ENCODE peak calls at places on chromosomes 13 and 19, in nine cellular contexts. E, O, V, K, W, A, B, N and X are unnamed samples.

GRCh38 chr19:10935371-10936059 is 6.9 kb downstream of the TIMM29 start:
- DNase-seq in B (no peak), O (no peak), W (no peak), E (no peak), N (no peak), A (no peak), V (no peak), K (no peak), X (no peak)

GRCh38 chr13:83498486-83499190 is 383.6 kb downstream of the SLITRK1 start:
- DNase-seq in N (no peak), W (no peak), K (no peak), O (peak), B (no peak), E (no peak), A (peak), V (peak), X (no peak)

GRCh38 chr13:28707629-28708427 is 10.9 kb downstream of the SLC46A3 start:
- DNase-seq in W (no peak), N (peak), B (no peak), E (no peak), O (no peak), V (peak), K (no peak), A (peak), X (no peak)

GRCh38 chr13:23558675-23559536 is 11.3 kb upstream of the TNFRSF19 start:
- DNase-seq in N (peak), W (peak), A (peak), V (peak), B (no peak), K (no peak), O (peak), E (peak), X (no peak)

GRCh38 chr19:45613926-45614725 is 12.1 kb upstream of the GPR4 start:
- DNase-seq in W (peak), A (peak), B (peak), N (peak), V (peak), O (peak), K (no peak), E (no peak), X (no peak)

GRCh38 chr19:4095488-4095844 is 28.5 kb downstream of the MAP2K2 start:
- DNase-seq in B (no peak), V (no peak), O (no peak), W (no peak), K (no peak), N (no peak), E (no peak), A (no peak), X (no peak)

GRCh38 chr19:2761309-2761677 is 21.5 kb upstream of the SLC39A3 start:
- DNase-seq in O (no peak), B (no peak), V (no peak), K (no peak), E (peak), W (no peak), A (no peak), N (no peak), X (no peak)

GRCh38 chr19:57249329-57249728 is 8.9 kb downstream of the ZNF805 start:
- DNase-seq in W (no peak), V (no peak), A (no peak), K (no peak), O (no peak), N (no peak), B (no peak), E (no peak), X (no peak)

GRCh38 chr19:6828698-6829633 is 56.5 kb downstream of the VAV1 start:
- DNase-seq in E (no peak), N (no peak), V (no peak), K (no peak), A (peak), W (no peak), B (peak), O (peak), X (peak)

GRCh38 chr13:91722267-91722884 is 324.0 kb downstream of the GPC5 start:
- DNase-seq in E (no peak), W (no peak), O (peak), N (no peak), K (peak), A (peak), B (no peak), V (peak), X (no peak)

GRCh38 chr19:39362682-39363657 is 20.7 kb downstream of the SAMD4B start:
- DNase-seq in W (no peak), N (peak), B (no peak), K (no peak), E (no peak), O (no peak), V (peak), A (peak), X (no peak)

GRCh38 chr13:67283602-67284001 is 53.5 kb upstream of the PCDH9 start:
- DNase-seq in E (no peak), K (no peak), B (no peak), W (peak), V (no peak), A (peak), O (peak), N (no peak), X (no peak)

GRCh38 chr13:105327727-105328126 is 1207.7 kb downstream of the EFNB2 start:
- DNase-seq in B (no peak), O (no peak), A (peak), W (no peak), E (no peak), N (no peak), K (no peak), V (no peak), X (no peak)

GRCh38 chr19:1104452-1105216 is 840 bp downstream of the GPX4 start:
- DNase-seq in N (peak), K (peak), A (peak), W (peak), O (peak), E (peak), V (peak), B (peak), X (peak)

GRCh38 chr19:11227201-11227886 is 12.1 kb upstream of the ANGPTL8 start:
- DNase-seq in N (no peak), E (no peak), W (no peak), A (no peak), B (no peak), K (no peak), V (no peak), O (peak), X (no peak)

GRCh38 chr19:6709549-6709948 is 10.9 kb downstream of the C3 start:
- DNase-seq in O (no peak), N (no peak), B (no peak), V (no peak), A (no peak), W (no peak), E (no peak), K (no peak), X (no peak)

GRCh38 chr13:50731400-50731799 is 112.1 kb downstream of the DLEU7 start:
- DNase-seq in N (peak), B (no peak), E (no peak), A (peak), K (no peak), V (peak), W (no peak), O (peak), X (no peak)

GRCh38 chr13:43441464-43441863 is 345.3 kb downstream of the ENOX1 start:
- DNase-seq in O (no peak), V (no peak), A (no peak), E (no peak), N (no peak), K (no peak), W (no peak), B (no peak), X (no peak)

GRCh38 chr19:30799854-30800755 is 427.9 kb downstream of the ZNF536 start:
- DNase-seq in A (peak), O (peak), V (peak), E (peak), K (no peak), W (peak), B (peak), N (peak), X (peak)

GRCh38 chr13:76791290-76791664 is 94.9 kb downstream of the KCTD12 start:
- DNase-seq in E (peak), K (no peak), A (peak), O (no peak), N (no peak), W (no peak), V (no peak), B (no peak), X (no peak)

GRCh38 chr13:37306778-37307544 is 201.5 kb upstream of the CSNK1A1L start:
- DNase-seq in A (peak), N (peak), W (no peak), B (no peak), V (peak), K (no peak), O (no peak), E (no peak), X (no peak)